ENCODE peak calls at places on chromosomes 5 and 9, in nine cellular contexts. H is naive thymus-derived CD4-positive, alpha-beta T cell; S is gastrocnemius medialis; W is CD4-positive, alpha-beta memory T cell; T is right cardiac atrium; O is cardiac muscle cell; Q is left lung; X is tibial artery; P is substantia nigra. M is an unnamed sample.

GRCh38 chr9:77215874-77216273 is 38.5 kb downstream of the VPS13A start:
- DNase-seq in H (no peak), S (no peak), W (no peak), T (no peak), O (peak; percentile 14), Q (no peak), X (no peak), P (no peak), M (no peak)

GRCh38 chr9:132546148-132547051 is 36.0 kb upstream of the BARHL1 start:
- DNase-seq in H (no peak), S (no peak), W (no peak), T (no peak), O (peak; percentile 71), Q (no peak), X (no peak), P (peak; percentile 21), M (peak; percentile 19)

GRCh38 chr5:115343855-115344254 is 47.4 kb upstream of the CCDC112 start:
- DNase-seq in H (no peak), S (no peak), W (no peak), T (no peak), O (no peak), Q (no peak), X (no peak), P (no peak), M (no peak)

GRCh38 chr5:91468643-91469422 is 85.7 kb upstream of the ARRDC3 start:
- DNase-seq in H (no peak), S (no peak), W (no peak), T (no peak), O (no peak), Q (no peak), X (no peak), P (no peak), M (no peak)

GRCh38 chr5:136006767-136007251 is 22.0 kb upstream of the TGFBI start:
- DNase-seq in H (no peak), S (no peak), W (no peak), T (no peak), O (no peak), Q (no peak), X (no peak), P (no peak), M (no peak)

GRCh38 chr9:89815061-89815902 is 210.5 kb downstream of the GADD45G start:
- DNase-seq in H (no peak), S (no peak), W (no peak), T (no peak), O (no peak), Q (no peak), X (no peak), P (no peak), M (no peak)

GRCh38 chr5:141618030-141618803 is 583 bp downstream of the DIAPH1 start:
- DNase-seq in H (peak; percentile 56), S (peak; percentile 90), W (peak; percentile 70), T (peak; percentile 34), O (peak; percentile 63), Q (peak; percentile 84), X (peak; percentile 70), P (no peak), M (peak; percentile 62)

GRCh38 chr9:37591775-37592107 is 656 bp downstream of the TOMM5 start:
- DNase-seq in H (no peak), S (no peak), W (no peak), T (no peak), O (no peak), Q (no peak), X (no peak), P (no peak), M (no peak)

GRCh38 chr5:30040483-30041116 is 1152.9 kb upstream of the CDH6 start:
- DNase-seq in H (no peak), S (no peak), W (no peak), T (no peak), O (peak; percentile 74), Q (no peak), X (no peak), P (peak; percentile 14), M (no peak)

GRCh38 chr9:136533775-136534157 is 12.1 kb downstream of the NOTCH1 start:
- DNase-seq in H (peak; percentile 40), S (no peak), W (peak; percentile 85), T (peak; percentile 73), O (no peak), Q (peak; percentile 96), X (no peak), P (no peak), M (no peak)

GRCh38 chr5:21236104-21236503 is 1248.1 kb upstream of the CDH18 start:
- DNase-seq in H (no peak), S (no peak), W (no peak), T (no peak), O (no peak), Q (no peak), X (no peak), P (no peak), M (no peak)

GRCh38 chr5:83396662-83397061 is 74.9 kb upstream of the VCAN start:
- DNase-seq in H (no peak), S (no peak), W (no peak), T (no peak), O (no peak), Q (no peak), X (no peak), P (no peak), M (no peak)

GRCh38 chr9:126125177-126125576 is 201.5 kb upstream of the MVB12B start:
- DNase-seq in H (no peak), S (no peak), W (no peak), T (no peak), O (peak; percentile 74), Q (no peak), X (no peak), P (no peak), M (no peak)

GRCh38 chr5:50325237-50325832 is 115.8 kb downstream of the EMB start:
- DNase-seq in H (no peak), S (no peak), W (no peak), T (no peak), O (peak; percentile 2), Q (no peak), X (no peak), P (no peak), M (no peak)

GRCh38 chr5:138661991-138662434 is 86.8 kb upstream of the HSPA9 start:
- DNase-seq in H (no peak), S (no peak), W (no peak), T (no peak), O (no peak), Q (peak; percentile 16), X (no peak), P (no peak), M (no peak)

GRCh38 chr9:117800389-117800788 is 96.2 kb downstream of the TLR4 start:
- DNase-seq in H (no peak), S (no peak), W (no peak), T (no peak), O (no peak), Q (no peak), X (no peak), P (no peak), M (no peak)

GRCh38 chr9:70257991-70258691 is 637 bp upstream of the SMC5 start:
- DNase-seq in H (no peak), S (no peak), W (peak; percentile 46), T (no peak), O (peak; percentile 52), Q (peak; percentile 89), X (no peak), P (peak; percentile 76), M (no peak)

GRCh38 chr5:71719092-71719964 is at the start of gene CARTPT:
- DNase-seq in H (no peak), S (no peak), W (no peak), T (peak; percentile 17), O (peak; percentile 86), Q (no peak), X (no peak), P (no peak), M (no peak)

GRCh38 chr5:123285122-123286011 is 137.8 kb downstream of the CEP120 start:
- DNase-seq in H (no peak), S (no peak), W (no peak), T (peak; percentile 13), O (peak; percentile 65), Q (peak; percentile 74), X (peak; percentile 72), P (no peak), M (no peak)

DNA sequence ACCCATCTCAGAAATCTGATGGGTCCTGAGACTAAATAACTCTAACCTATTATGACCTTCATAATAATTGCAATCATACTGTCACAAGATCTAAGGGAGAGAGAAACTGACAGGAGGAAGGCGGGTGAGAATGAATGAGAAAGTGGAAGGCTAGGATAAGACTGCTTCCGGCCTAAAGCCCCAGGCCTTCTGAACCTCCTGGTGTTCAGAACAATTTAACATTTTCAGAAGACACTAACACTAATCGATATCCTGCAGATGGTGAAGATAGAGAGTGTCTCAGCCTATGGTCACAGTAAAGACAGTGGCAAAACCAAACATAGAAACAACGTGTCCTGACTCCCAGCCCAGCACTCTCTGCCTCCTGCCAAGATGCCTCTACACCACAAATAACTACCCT is 1.2 kb downstream of the RPS14 start:
- DNase-seq in H (no peak), S (no peak), W (no peak), T (no peak), O (no peak), Q (no peak), X (no peak), P (no peak), M (no peak)
- H3K27ac ChIP-seq in H (peak overlapping the region; percentile 100), S (peak overlapping the region; percentile 92), W (peak overlapping the region; percentile 99), T (no peak overlapping the region), O (peak overlapping the region; percentile 96), Q (peak overlapping the region; percentile 99), X (peak overlapping the region; percentile 89), P (peak overlapping the region; percentile 92), M (no peak overlapping the region)

GRCh38 chr5:53902524-53902923 is 342.1 kb downstream of the NDUFS4 start:
- DNase-seq in H (no peak), S (no peak), W (no peak), T (peak; percentile 12), O (no peak), Q (no peak), X (no peak), P (no peak), M (no peak)
- H3K27ac ChIP-seq in H (no peak overlapping the region), S (no peak overlapping the region), W (no peak overlapping the region), T (no peak overlapping the region), O (no peak overlapping the region), Q (no peak overlapping the region), X (no peak overlapping the region), P (no peak overlapping the region), M (no peak overlapping the region)

DNA sequence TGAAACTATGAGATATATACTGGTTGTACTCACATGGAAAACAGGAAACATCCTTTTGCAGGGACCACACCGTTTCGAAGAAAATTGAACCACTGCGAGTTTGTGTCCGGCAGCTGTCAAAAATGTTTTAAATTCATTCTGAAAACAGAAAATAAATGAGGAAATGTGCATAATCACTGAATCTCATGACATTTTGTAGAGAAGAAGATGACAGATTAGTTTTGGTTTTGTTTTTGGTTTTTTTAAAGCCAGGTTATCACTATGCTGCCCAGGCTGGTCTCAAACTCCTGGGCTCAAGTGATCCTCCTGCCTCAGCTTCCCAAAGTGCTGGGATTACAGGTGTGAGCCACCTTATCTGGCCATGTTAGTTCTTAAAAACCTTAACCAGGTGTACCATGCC is 3.5 kb downstream of the TXNDC8 start:
- DNase-seq in H (no peak), S (no peak), W (no peak), T (no peak), O (no peak), Q (no peak), X (no peak), P (no peak), M (no peak)
- H3K27ac ChIP-seq in H (no peak overlapping the region), S (no peak overlapping the region), W (no peak overlapping the region), T (no peak overlapping the region), O (no peak overlapping the region), Q (no peak overlapping the region), X (no peak overlapping the region), P (no peak overlapping the region), M (no peak overlapping the region)

DNA sequence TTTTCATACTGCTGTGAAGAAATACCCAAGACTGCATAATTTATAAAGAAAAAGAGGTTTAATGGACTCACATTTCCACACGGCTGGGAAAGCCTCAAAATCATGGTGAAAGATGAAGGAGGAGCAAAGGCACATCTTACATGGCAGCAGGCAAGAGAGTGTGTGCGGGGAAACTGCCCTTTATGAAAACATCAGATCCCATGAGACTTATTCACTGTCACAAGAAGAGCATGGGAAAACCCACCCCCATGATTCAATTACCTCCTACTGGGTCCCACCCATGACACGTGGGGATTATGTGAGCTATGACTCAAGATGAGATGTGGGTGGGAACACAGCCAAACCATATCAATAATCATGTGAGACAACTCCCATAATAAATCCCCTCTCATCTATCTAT is 8.7 kb downstream of the TTC39B start:
- DNase-seq in H (no peak), S (no peak), W (no peak), T (no peak), O (no peak), Q (no peak), X (no peak), P (no peak), M (no peak)
- H3K27ac ChIP-seq in H (peak overlapping the region; percentile 88), S (no peak overlapping the region), W (peak overlapping the region; percentile 84), T (no peak overlapping the region), O (no peak overlapping the region), Q (peak overlapping the region; percentile 7), X (peak overlapping the region; percentile 82), P (no peak overlapping the region), M (no peak overlapping the region)

M was measured in heart right ventricle.